ENCODE peak calls at places on chromosomes 4 and X, in five cellular contexts. O is pancreas; G is CD4-positive, alpha-beta T cell; J is stomach; Q is HFF-Myc. L is an unnamed sample.

GRCh38 chr4:158209825-158210807 is at the start of gene TMEM144:
- DNase-seq in O (peak; percentile 93), G (peak; percentile 6), J (peak; percentile 89), Q (peak; percentile 39), L (peak; percentile 57)

GRCh38 chr4:59655996-59656395 is 1544.1 kb upstream of the ADGRL3 start:
- DNase-seq in O (no peak), G (no peak), J (no peak), Q (no peak), L (no peak)

GRCh38 chr4:184320630-184321029 is 103.0 kb upstream of the ENPP6 start:
- DNase-seq in O (no peak), G (no peak), J (no peak), Q (no peak), L (no peak)

GRCh38 chr4:137602401-137602800 is 70.1 kb upstream of the PCDH18 start:
- DNase-seq in O (no peak), G (no peak), J (no peak), Q (no peak), L (no peak)

GRCh38 chr4:4985844-4986243 is 33.4 kb downstream of the CYTL1 start:
- DNase-seq in O (no peak), G (no peak), J (no peak), Q (no peak), L (no peak)

GRCh38 chr4:87608229-87608628 is at the start of gene DSPP:
- DNase-seq in O (no peak), G (no peak), J (no peak), Q (no peak), L (no peak)

GRCh38 chrX:149647505-149647904 is 15.9 kb upstream of the TMEM185A start:
- DNase-seq in O (no peak), G (no peak), J (no peak), Q (no peak), L (no peak)

GRCh38 chrX:27863813-27864212 is 56.0 kb downstream of the MAGEB10 start:
- DNase-seq in O (no peak), G (no peak), J (no peak), Q (no peak), L (no peak)

GRCh38 chr4:54227261-54228063 is 1.6 kb upstream of the PDGFRA start:
- DNase-seq in O (no peak), G (no peak), J (no peak), Q (peak; percentile 81), L (peak; percentile 53)

GRCh38 chr4:15436515-15436914 is 8.7 kb downstream of the C1QTNF7 start:
- DNase-seq in O (no peak), G (no peak), J (no peak), Q (no peak), L (no peak)

GRCh38 chr4:141121768-141122415 is 11.4 kb downstream of the RNF150 start:
- DNase-seq in O (no peak), G (no peak), J (no peak), Q (no peak), L (no peak)

GRCh38 chr4:85964298-85964697 is 395.6 kb downstream of the MAPK10 start:
- DNase-seq in O (no peak), G (no peak), J (no peak), Q (no peak), L (no peak)

GRCh38 chrX:129566081-129566480 is 26.0 kb downstream of the OCRL start:
- DNase-seq in O (no peak), G (no peak), J (no peak), Q (no peak), L (no peak)

GRCh38 chrX:134626434-134626833 is 31.8 kb downstream of the PLAC1 start:
- DNase-seq in O (no peak), G (no peak), J (no peak), Q (no peak), L (no peak)

GRCh38 chrX:65528705-65529340 is 5.8 kb downstream of the LAS1L start:
- DNase-seq in O (no peak), G (peak; percentile 47), J (peak; percentile 61), Q (no peak), L (peak; percentile 53)

GRCh38 chr4:104128031-104128849 is 366.5 kb downstream of the CXXC4 start:
- DNase-seq in O (no peak), G (no peak), J (no peak), Q (no peak), L (no peak)

GRCh38 chr4:104128850-104129213 is 365.9 kb downstream of the CXXC4 start:
- DNase-seq in O (peak; percentile 16), G (no peak), J (no peak), Q (no peak), L (no peak)

DNA sequence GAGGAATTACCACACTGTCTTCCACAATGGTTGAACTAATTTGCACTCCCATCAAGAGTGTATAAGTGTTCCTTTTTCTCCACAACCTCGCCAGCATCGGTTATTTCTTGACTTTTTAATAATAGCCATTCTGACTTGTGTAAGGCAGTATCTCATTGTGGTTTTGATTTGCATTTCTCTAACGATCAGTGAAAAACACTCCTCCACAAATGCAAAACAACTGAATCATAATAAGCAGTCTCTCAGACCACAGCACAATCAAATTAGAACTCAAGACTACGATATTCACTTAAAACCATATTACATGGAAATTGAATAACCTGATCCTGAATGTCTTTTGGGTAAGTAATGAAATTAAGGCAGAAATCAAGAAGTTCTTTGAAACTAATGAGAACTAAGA is 371.7 kb downstream of the CXXC4 start:
- DNase-seq in O (no peak), G (no peak), J (no peak), Q (no peak), L (no peak)
- TF ChIP-seq CTCF in O (no peak), G (no peak), J (no peak), Q (no peak), L (no peak)

GRCh38 chrX:46211079-46211478 is 334.1 kb downstream of the ZNF674 start:
- DNase-seq in O (no peak), G (no peak), J (no peak), Q (no peak), L (no peak)

GRCh38 chrX:46208225-46208854 is 336.9 kb downstream of the ZNF674 start:
- DNase-seq in O (no peak), G (no peak), J (no peak), Q (peak; percentile 21), L (no peak)

GRCh38 chrX:46209037-46209436 is 336.2 kb downstream of the ZNF674 start:
- DNase-seq in O (no peak), G (no peak), J (no peak), Q (no peak), L (no peak)

GRCh38 chrX:46204721-46205422 is 340.3 kb downstream of the ZNF674 start:
- DNase-seq in O (no peak), G (no peak), J (no peak), Q (no peak), L (no peak)

GRCh38 chrX:46209768-46210167 is 335.5 kb downstream of the ZNF674 start:
- DNase-seq in O (no peak), G (no peak), J (no peak), Q (no peak), L (no peak)
- TF ChIP-seq CTCF in O (no peak), G (no peak), J (no peak), Q (no peak), L (no peak)

DNA sequence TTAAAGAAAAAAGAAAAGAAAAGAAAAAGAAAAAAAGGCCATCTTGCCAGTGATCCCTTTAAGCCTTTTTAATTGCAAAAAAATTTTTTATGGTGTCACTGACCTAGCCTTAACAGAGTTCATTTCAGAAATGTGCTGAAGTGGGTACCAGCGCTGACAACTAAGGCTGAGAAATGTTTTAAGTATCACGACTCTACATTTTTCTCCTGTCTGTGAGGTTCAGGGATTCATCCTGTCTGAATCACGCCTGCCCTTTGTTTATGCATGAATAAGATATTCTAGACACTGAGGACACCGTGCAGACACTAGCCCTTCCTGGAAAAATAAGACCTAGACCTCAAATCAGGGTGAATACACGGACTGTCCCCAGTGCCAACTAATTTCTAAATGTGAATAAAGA is 154.5 kb upstream of the NOCT start:
- DNase-seq in O (no peak), G (no peak), J (no peak), Q (no peak), L (no peak)
- TF ChIP-seq CTCF in O (no peak), G (no peak), J (no peak), Q (no peak), L (no peak)

DNA sequence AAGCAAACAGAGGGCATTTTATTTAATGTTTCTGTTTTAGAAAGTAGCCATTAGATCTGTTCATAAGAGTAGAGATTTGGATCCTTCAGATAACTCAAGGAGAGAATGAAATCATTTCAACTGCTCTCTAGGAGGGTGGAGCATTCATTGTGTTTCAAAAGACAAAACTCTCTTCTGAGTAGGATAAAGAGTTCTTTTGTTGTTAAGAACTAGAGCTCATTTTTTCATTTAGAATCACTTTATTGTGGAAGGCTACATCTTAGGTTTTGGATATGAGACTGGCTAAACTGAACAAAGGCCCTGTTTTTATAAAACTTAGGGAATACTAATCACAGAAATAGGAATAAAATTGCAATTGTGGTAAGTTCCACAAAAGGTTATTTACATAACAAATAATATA is 193.9 kb upstream of the PCDH10 start:
- DNase-seq in O (no peak), G (no peak), J (no peak), Q (no peak), L (no peak)
- TF ChIP-seq CTCF in O (no peak), G (no peak), J (no peak), Q (no peak), L (no peak)

L was measured in neural crest cell.